ENCODE peak calls at places on chromosome 9, in eight cellular contexts. F, K, S, T, Y, C, M and P are unnamed samples.

GRCh38 chr9:22469928-22470544 is 23.4 kb downstream of the DMRTA1 start:
- DNase-seq in F (peak; percentile 41), K (no peak), S (no peak), T (peak; percentile 75), Y (no peak), C (peak; percentile 88), M (no peak), P (no peak)

GRCh38 chr9:79708541-79708940 is 136.8 kb downstream of the TLE4 start:
- DNase-seq in F (no peak), K (no peak), S (no peak), T (no peak), Y (no peak), C (no peak), M (no peak), P (no peak)

GRCh38 chr9:126151671-126152050 is 175.0 kb upstream of the MVB12B start:
- DNase-seq in F (peak; percentile 24), K (no peak), S (peak; percentile 16), T (no peak), Y (no peak), C (no peak), M (no peak), P (no peak)

GRCh38 chr9:126550891-126551351 is 62.8 kb upstream of the LMX1B start:
- DNase-seq in F (no peak), K (no peak), S (peak; percentile 59), T (no peak), Y (no peak), C (no peak), M (no peak), P (no peak)

GRCh38 chr9:24936117-24936516 is 390.4 kb upstream of the IZUMO3 start:
- DNase-seq in F (no peak), K (no peak), S (no peak), T (no peak), Y (no peak), C (peak; percentile 12), M (no peak), P (no peak)

GRCh38 chr9:6667633-6668280 is 22.2 kb upstream of the GLDC start:
- DNase-seq in F (no peak), K (no peak), S (no peak), T (peak; percentile 46), Y (no peak), C (peak; percentile 55), M (no peak), P (no peak)

GRCh38 chr9:82073551-82073950 is 85.0 kb downstream of the SPATA31D1 start:
- DNase-seq in F (no peak), K (no peak), S (no peak), T (no peak), Y (no peak), C (no peak), M (no peak), P (no peak)

GRCh38 chr9:126471084-126471611 is 142.6 kb upstream of the LMX1B start:
- DNase-seq in F (no peak), K (peak; percentile 71), S (peak; percentile 72), T (no peak), Y (peak; percentile 53), C (peak; percentile 78), M (peak; percentile 84), P (peak; percentile 51)

GRCh38 chr9:14031761-14032279 is 282.1 kb downstream of the NFIB start:
- DNase-seq in F (no peak), K (no peak), S (no peak), T (no peak), Y (no peak), C (no peak), M (no peak), P (no peak)

GRCh38 chr9:36798350-36799065 is 225.8 kb downstream of the MELK start:
- DNase-seq in F (no peak), K (no peak), S (no peak), T (peak; percentile 56), Y (no peak), C (no peak), M (no peak), P (peak; percentile 7)

GRCh38 chr9:15308511-15308910 is 1.5 kb upstream of the TTC39B start:
- DNase-seq in F (no peak), K (no peak), S (no peak), T (no peak), Y (no peak), C (no peak), M (no peak), P (no peak)

GRCh38 chr9:130128251-130128650 is 44.0 kb upstream of the NCS1 start:
- DNase-seq in F (no peak), K (no peak), S (peak; percentile 30), T (no peak), Y (peak; percentile 60), C (peak; percentile 21), M (no peak), P (no peak)

GRCh38 chr9:4108708-4109444 is 191.0 kb downstream of the GLIS3 start:
- DNase-seq in F (no peak), K (no peak), S (no peak), T (peak; percentile 30), Y (no peak), C (no peak), M (peak; percentile 21), P (no peak)

GRCh38 chr9:89576404-89576824 is 28.4 kb upstream of the GADD45G start:
- DNase-seq in F (no peak), K (no peak), S (no peak), T (peak; percentile 27), Y (no peak), C (peak; percentile 35), M (no peak), P (no peak)

DNA sequence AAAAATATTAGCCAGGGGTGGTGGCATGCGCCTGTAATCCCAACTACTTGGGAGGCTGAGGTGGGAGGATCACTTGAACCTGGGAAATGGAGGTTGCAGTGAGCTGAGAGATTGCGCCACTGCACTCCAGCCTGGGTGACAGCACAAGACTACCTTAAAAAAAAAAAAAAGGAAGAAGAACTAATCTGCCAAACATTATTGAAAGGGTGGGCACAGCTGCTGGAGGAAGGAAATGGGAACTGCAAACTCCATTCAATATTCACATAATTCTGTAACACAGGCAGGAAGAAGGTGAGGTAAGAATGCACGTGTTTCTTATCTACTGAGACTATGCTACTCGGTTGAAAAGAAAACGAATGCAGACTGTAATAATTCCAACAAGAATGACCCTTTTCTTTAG is 121.1 kb upstream of the GNA14 start:
- DNase-seq in F (no peak), K (no peak), S (no peak), T (no peak), Y (no peak), C (no peak), M (no peak), P (no peak)
- H3K27ac ChIP-seq in F (no peak overlapping the region), K (peak overlapping the region; percentile 62), S (no peak overlapping the region), T (no peak overlapping the region), Y (no peak overlapping the region), C (no peak overlapping the region), M (no peak overlapping the region), P (peak overlapping the region; percentile 96)

GRCh38 chr9:136336156-136336860 is 9.0 kb downstream of the GPSM1 start:
- DNase-seq in F (no peak), K (no peak), S (no peak), T (no peak), Y (no peak), C (no peak), M (no peak), P (no peak)
- H3K27ac ChIP-seq in F (no peak overlapping the region), K (no peak overlapping the region), S (no peak overlapping the region), T (no peak overlapping the region), Y (no peak overlapping the region), C (no peak overlapping the region), M (no peak overlapping the region), P (no peak overlapping the region)

DNA sequence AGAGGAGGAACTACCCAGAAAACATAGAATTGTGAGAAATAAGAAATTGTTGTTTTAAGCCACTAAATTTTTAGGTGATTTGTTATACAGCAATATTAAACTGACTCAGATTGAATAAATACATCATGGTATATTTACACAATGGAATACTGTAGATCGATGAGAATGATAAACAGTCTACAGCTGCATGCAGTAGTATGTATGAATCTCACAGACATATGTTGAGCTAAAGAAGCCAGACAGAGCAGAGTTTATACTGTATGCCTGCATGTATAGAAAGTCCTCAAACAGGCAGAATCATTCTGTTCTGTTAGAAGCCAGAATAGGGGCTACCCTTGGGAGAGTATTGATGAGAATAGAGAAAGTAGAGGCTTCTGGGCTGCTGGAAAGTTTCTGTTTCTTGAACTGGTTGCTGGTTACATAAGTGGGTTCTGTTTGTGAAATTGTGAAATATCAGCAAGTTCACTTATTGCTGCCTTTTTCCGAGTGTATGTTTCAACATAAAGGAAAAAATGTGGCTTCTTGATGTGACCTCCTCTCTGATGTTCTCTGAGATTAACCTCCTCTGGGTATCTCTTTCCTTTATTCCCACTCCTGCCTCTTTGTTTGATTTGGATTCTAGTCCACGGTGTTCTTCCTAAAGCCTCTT is 9.6 kb downstream of the KIAA1958 start:
- DNase-seq in F (no peak), K (no peak), S (no peak), T (no peak), Y (no peak), C (no peak), M (no peak), P (no peak)
- H3K27ac ChIP-seq in F (no peak overlapping the region), K (peak overlapping the region; percentile 19), S (no peak overlapping the region), T (peak overlapping the region; percentile 32), Y (no peak overlapping the region), C (no peak overlapping the region), M (peak overlapping the region; percentile 34), P (no peak overlapping the region)

DNA sequence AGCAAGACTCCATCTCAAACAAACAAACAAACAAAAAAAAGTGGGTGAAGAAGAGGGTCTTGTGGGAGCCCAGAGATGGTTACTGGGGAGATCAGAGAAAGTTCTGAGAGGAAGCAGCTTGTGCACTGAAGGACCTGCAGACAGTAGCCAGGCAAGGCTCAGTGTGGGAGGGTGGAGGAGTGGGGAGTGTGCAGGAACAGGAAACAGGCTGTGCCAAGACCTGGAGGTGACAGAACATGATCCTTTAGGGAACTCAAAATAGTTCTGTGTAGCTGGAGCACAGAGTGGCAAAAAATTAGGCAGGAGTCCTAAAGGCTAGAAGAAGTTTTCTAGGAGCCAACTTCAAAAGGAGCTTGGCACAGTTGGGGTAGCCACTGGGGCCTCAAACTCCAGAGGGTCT is 19.2 kb upstream of the NANS start:
- DNase-seq in F (no peak), K (peak; percentile 67), S (no peak), T (no peak), Y (no peak), C (no peak), M (no peak), P (no peak)
- H3K27ac ChIP-seq in F (no peak overlapping the region), K (peak overlapping the region; percentile 52), S (no peak overlapping the region), T (no peak overlapping the region), Y (no peak overlapping the region), C (no peak overlapping the region), M (peak overlapping the region; percentile 26), P (no peak overlapping the region)

GRCh38 chr9:117060963-117061362 is 353.9 kb downstream of the ASTN2 start:
- DNase-seq in F (no peak), K (no peak), S (no peak), T (no peak), Y (no peak), C (no peak), M (no peak), P (no peak)
- H3K27ac ChIP-seq in F (no peak overlapping the region), K (no peak overlapping the region), S (no peak overlapping the region), T (no peak overlapping the region), Y (no peak overlapping the region), C (no peak overlapping the region), M (no peak overlapping the region), P (no peak overlapping the region)

GRCh38 chr9:110835859-110836271 is 167.3 kb downstream of the MUSK start:
- DNase-seq in F (no peak), K (no peak), S (no peak), T (no peak), Y (no peak), C (no peak), M (no peak), P (no peak)
- H3K27ac ChIP-seq in F (no peak overlapping the region), K (no peak overlapping the region), S (no peak overlapping the region), T (no peak overlapping the region), Y (no peak overlapping the region), C (no peak overlapping the region), M (no peak overlapping the region), P (no peak overlapping the region)